ENCODE peak calls at places on chromosomes 6 and 20, in seven cellular contexts. U is heart left ventricle, T is stomach, F is substantia nigra, B is right cardiac atrium, H is body of pancreas, O is psoas muscle. M is an unnamed sample.

GRCh38 chr20:18272451-18272850 is 15.9 kb upstream of the ZNF133 start:
- DNase-seq in U (no peak), T (no peak), F (no peak), B (no peak), H (no peak), O (peak; percentile 18), M (no peak)

GRCh38 chr20:58583141-58583540 is 67.9 kb upstream of the APCDD1L start:
- DNase-seq in U (no peak), T (no peak), F (no peak), B (peak; percentile 72), H (no peak), O (no peak), M (no peak)

GRCh38 chr6:81487489-81487888 is 265.0 kb downstream of the TENT5A start:
- DNase-seq in U (no peak), T (peak; percentile 46), F (peak; percentile 42), B (peak; percentile 84), H (peak; percentile 72), O (no peak), M (no peak)

GRCh38 chr6:146433881-146434741 is 109.5 kb upstream of the RAB32 start:
- DNase-seq in U (no peak), T (no peak), F (no peak), B (peak; percentile 48), H (peak; percentile 27), O (no peak), M (peak; percentile 50)

GRCh38 chr6:42200035-42200434 is 5.3 kb upstream of the GUCA1B start:
- DNase-seq in U (no peak), T (no peak), F (no peak), B (no peak), H (no peak), O (no peak), M (no peak)

GRCh38 chr6:110412258-110412839 is 3.0 kb downstream of the DDO start:
- DNase-seq in U (no peak), T (no peak), F (no peak), B (no peak), H (no peak), O (no peak), M (no peak)

GRCh38 chr6:22308939-22309338 is 12.1 kb upstream of the PRL start:
- DNase-seq in U (no peak), T (no peak), F (no peak), B (no peak), H (no peak), O (no peak), M (no peak)

GRCh38 chr6:134938896-134939295 is 11.0 kb downstream of the ALDH8A1 start:
- DNase-seq in U (no peak), T (no peak), F (no peak), B (no peak), H (no peak), O (no peak), M (no peak)

GRCh38 chr6:45075246-45075645 is 252.9 kb upstream of the RUNX2 start:
- DNase-seq in U (no peak), T (no peak), F (no peak), B (no peak), H (no peak), O (no peak), M (no peak)

GRCh38 chr20:59994697-59995122 is 36.5 kb downstream of the CDH26 start:
- DNase-seq in U (no peak), T (peak; percentile 48), F (no peak), B (peak; percentile 64), H (peak; percentile 20), O (no peak), M (peak; percentile 73)

DNA sequence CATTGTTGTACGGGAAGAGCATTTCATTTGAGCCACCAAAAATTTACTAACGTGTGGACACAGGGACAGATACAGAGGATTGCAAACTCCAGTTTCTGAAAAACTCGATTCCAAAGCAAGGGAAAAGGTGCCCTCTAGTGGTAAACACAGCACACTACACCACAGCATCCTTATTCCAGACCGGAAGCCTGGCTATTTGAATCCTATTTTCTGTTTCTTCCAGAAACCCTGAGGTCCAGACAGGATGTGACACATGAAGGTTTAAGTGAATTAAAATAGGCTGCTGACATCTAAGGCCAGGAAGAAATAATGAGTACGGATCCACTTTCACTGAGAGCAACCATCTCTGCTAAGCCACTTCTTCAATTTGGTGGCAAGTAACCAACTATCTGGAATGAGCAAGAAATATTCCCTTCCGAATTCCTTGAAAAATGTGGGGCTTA is 31.8 kb upstream of the GMPR start:
- DNase-seq in U (no peak), T (peak; percentile 67), F (no peak), B (no peak), H (peak; percentile 79), O (no peak), M (no peak)
- H3K27ac ChIP-seq in U (no peak overlapping the region), T (no peak overlapping the region), F (no peak overlapping the region), B (no peak overlapping the region), H (no peak overlapping the region), O (no peak overlapping the region), M (no peak overlapping the region)

GRCh38 chr20:62358171-62358719 is 8.9 kb downstream of the LAMA5 start:
- DNase-seq in U (peak; percentile 75), T (peak; percentile 77), F (no peak), B (peak; percentile 78), H (no peak), O (peak; percentile 84), M (no peak)

GRCh38 chr20:62357681-62358080 is 9.4 kb downstream of the LAMA5 start:
- DNase-seq in U (peak; percentile 58), T (no peak), F (no peak), B (no peak), H (no peak), O (peak; percentile 40), M (no peak)

GRCh38 chr20:62355527-62356142 is 11.5 kb downstream of the LAMA5 start:
- DNase-seq in U (peak; percentile 85), T (no peak), F (no peak), B (peak; percentile 81), H (peak; percentile 57), O (peak; percentile 60), M (no peak)

GRCh38 chr20:62356143-62356947 is 10.8 kb downstream of the LAMA5 start:
- DNase-seq in U (peak; percentile 84), T (no peak), F (no peak), B (peak; percentile 76), H (no peak), O (peak; percentile 41), M (no peak)

GRCh38 chr20:62356948-62357667 is 10.0 kb downstream of the LAMA5 start:
- DNase-seq in U (peak; percentile 89), T (no peak), F (no peak), B (peak; percentile 88), H (peak; percentile 61), O (peak; percentile 79), M (no peak)
- H3K27ac ChIP-seq in U (peak overlapping the region; percentile 94), T (peak overlapping the region; percentile 86), F (peak overlapping the region; percentile 59), B (peak overlapping the region; percentile 82), H (peak overlapping the region; percentile 8), O (peak overlapping the region; percentile 85), M (peak overlapping the region; percentile 90)

DNA sequence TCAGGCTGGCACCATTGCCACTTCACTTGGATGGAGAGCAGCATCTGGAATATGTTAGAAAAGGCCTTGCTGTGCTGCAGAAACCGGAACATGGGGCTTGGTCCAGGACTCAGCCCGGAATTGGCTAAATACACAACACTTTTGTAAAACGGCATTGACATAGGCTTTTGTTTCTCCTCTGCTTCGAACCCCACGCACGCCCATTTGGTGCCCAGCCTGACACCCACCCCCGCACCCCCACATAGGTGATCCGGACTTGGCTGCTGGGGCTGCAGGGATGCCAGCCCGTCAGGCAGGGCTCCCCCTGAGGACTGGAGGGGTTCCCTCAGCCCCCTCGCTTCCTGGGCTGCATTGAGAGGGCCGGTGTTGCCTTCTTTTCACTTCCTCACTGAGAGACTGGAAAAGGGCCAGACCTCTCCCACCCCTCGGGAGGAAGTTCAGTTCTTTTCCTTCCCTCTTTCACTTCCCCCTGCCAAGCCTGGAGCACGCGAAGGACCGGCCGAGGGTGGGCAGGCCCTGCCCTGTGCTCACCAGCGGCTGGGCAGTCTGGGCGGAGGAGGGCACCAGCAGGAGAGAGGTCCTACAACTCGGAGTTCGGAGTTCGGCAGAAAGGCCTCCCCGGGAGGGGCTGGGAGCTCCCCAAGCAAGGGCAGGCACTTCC is 17.9 kb upstream of the CST3 start:
- DNase-seq in U (peak; percentile 89), T (no peak), F (peak; percentile 82), B (peak; percentile 91), H (peak; percentile 64), O (peak; percentile 53), M (peak; percentile 84)
- H3K27ac ChIP-seq in U (peak overlapping the region; percentile 74), T (peak overlapping the region; percentile 48), F (peak overlapping the region; percentile 5), B (peak overlapping the region; percentile 72), H (no peak overlapping the region), O (no peak overlapping the region), M (peak overlapping the region; percentile 61)

GRCh38 chr6:40526036-40526435 is 61.1 kb downstream of the LRFN2 start:
- DNase-seq in U (no peak), T (no peak), F (no peak), B (no peak), H (no peak), O (no peak), M (no peak)
- H3K27ac ChIP-seq in U (no peak overlapping the region), T (no peak overlapping the region), F (no peak overlapping the region), B (no peak overlapping the region), H (no peak overlapping the region), O (no peak overlapping the region), M (no peak overlapping the region)

GRCh38 chr6:31558631-31559500 is 11.5 kb downstream of the NFKBIL1 start:
- DNase-seq in U (no peak), T (no peak), F (no peak), B (peak; percentile 64), H (peak; percentile 65), O (peak; percentile 33), M (peak; percentile 64)
- H3K27ac ChIP-seq in U (peak overlapping the region; percentile 75), T (peak overlapping the region; percentile 82), F (peak overlapping the region; percentile 68), B (peak overlapping the region; percentile 55), H (no peak overlapping the region), O (peak overlapping the region; percentile 58), M (peak overlapping the region; percentile 75)

DNA sequence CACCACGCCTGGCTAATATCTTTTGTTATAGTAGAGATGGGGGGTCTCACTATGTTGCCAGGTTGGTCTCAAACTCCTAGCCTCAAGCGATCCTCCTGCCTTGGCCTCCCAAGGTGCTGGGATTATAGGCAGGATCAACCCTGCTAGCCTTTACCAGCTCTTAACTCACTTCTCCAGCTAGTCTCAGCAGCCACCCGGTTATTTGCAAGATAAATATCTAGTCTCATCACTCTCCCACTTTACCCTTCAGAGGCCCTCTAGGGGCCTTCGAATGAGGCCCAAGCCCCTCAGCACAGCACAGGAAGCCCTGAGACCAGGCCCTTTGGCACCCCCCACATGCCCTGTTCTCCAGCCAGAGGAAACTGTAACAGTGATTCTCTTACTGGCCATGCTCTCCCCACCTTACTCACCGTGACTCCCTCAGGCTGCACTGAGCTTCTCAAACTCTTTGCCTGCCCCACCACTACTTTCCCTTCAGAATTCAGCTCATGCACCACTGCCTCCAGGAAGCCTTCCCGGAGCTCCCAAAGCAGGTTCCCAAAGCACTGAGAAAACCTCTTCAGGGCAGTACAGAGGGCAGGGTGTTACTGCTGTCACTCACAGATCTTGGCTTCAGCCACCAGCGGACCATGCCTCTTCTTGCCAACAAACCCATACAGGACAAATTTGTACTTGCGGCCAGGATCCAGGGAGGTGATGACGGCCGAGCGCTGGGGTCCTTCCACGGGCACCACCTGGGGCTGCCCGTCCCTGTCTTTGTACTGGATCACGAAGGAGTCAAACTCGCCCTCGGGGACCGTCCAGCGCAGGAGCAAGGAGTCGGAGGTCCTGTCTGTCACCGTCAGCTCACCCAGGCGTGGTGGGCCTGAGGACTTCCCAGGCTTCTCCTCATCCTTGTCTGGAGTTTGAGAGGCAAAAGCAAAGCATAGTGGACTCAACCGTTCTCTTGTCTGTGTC is 25.0 kb downstream of the TNXB start:
- DNase-seq in U (no peak), T (no peak), F (no peak), B (peak; percentile 40), H (no peak), O (no peak), M (no peak)
- H3K27ac ChIP-seq in U (peak overlapping the region; percentile 78), T (peak overlapping the region; percentile 76), F (no peak overlapping the region), B (no peak overlapping the region), H (no peak overlapping the region), O (no peak overlapping the region), M (no peak overlapping the region)